ENCODE peak calls at places on chromosomes 13 and 19, in ten cellular contexts. J is tibial artery, C is fibroblast of mammary gland, L is GM12864, Y is NCI-H1417, H is gastrocnemius medialis, E is LoVo, T is RWPE1, W is RWPE2, V is bronchial epithelial cell. K is an unnamed sample.

GRCh38 chr19:58380037-58380735 is 644 bp downstream of the ZNF837 start:
- DNase-seq in J (no peak), C (peak), L (no peak), Y (no peak), H (no peak), E (no peak), T (no peak), W (no peak), V (no peak), K (no peak)

GRCh38 chr13:30186644-30187431 is 120.5 kb downstream of the KATNAL1 start:
- DNase-seq in J (no peak), C (no peak), L (no peak), Y (peak), H (no peak), E (no peak), T (no peak), W (no peak), V (no peak), K (no peak)

GRCh38 chr13:25679936-25680335 is 308.2 kb downstream of the ATP8A2 start:
- DNase-seq in J (no peak), C (no peak), L (no peak), Y (no peak), H (no peak), E (no peak), T (no peak), W (no peak), V (no peak), K (no peak)

GRCh38 chr19:40150170-40150569 is 41.1 kb upstream of the MAP3K10 start:
- DNase-seq in J (no peak), C (peak), L (no peak), Y (no peak), H (no peak), E (no peak), T (no peak), W (no peak), V (no peak), K (no peak)

GRCh38 chr13:33512880-33513554 is 227.5 kb upstream of the STARD13 start:
- DNase-seq in J (no peak), C (no peak), L (no peak), Y (no peak), H (no peak), E (no peak), T (no peak), W (no peak), V (peak), K (no peak)

GRCh38 chr13:48318714-48319457 is 15.3 kb downstream of the RB1 start:
- DNase-seq in J (peak), C (peak), L (no peak), Y (no peak), H (no peak), E (no peak), T (no peak), W (no peak), V (no peak), K (no peak)

GRCh38 chr19:10290876-10291553 is 1.3 kb downstream of the ICAM5 start:
- DNase-seq in J (no peak), C (no peak), L (no peak), Y (no peak), H (no peak), E (peak), T (peak), W (peak), V (peak), K (peak)

GRCh38 chr19:42111811-42112210 is 20.4 kb downstream of the POU2F2 start:
- DNase-seq in J (no peak), C (peak), L (no peak), Y (no peak), H (no peak), E (no peak), T (peak), W (no peak), V (peak), K (peak)

GRCh38 chr19:1400281-1401137 is 833 bp downstream of the GAMT start:
- DNase-seq in J (no peak), C (peak), L (no peak), Y (peak), H (peak), E (no peak), T (no peak), W (no peak), V (no peak), K (peak)

GRCh38 chr19:42074513-42075363 is 1.2 kb upstream of the ZNF574 start:
- DNase-seq in J (no peak), C (peak), L (no peak), Y (no peak), H (no peak), E (peak), T (peak), W (no peak), V (no peak), K (no peak)

GRCh38 chr13:65829241-65830008 is 1400.7 kb downstream of the PCDH9 start:
- DNase-seq in J (no peak), C (no peak), L (no peak), Y (no peak), H (no peak), E (no peak), T (no peak), W (no peak), V (no peak), K (no peak)

GRCh38 chr19:35642798-35643254 is 1.3 kb downstream of the ETV2 start:
- DNase-seq in J (no peak), C (no peak), L (no peak), Y (no peak), H (no peak), E (no peak), T (no peak), W (no peak), V (no peak), K (no peak)

GRCh38 chr19:16273005-16273404 is 51.6 kb upstream of the KLF2 start:
- DNase-seq in J (peak), C (no peak), L (no peak), Y (no peak), H (no peak), E (no peak), T (no peak), W (no peak), V (no peak), K (no peak)

GRCh38 chr19:49911381-49912145 is 14.9 kb upstream of the IL4I1 start:
- DNase-seq in J (no peak), C (no peak), L (no peak), Y (no peak), H (no peak), E (no peak), T (no peak), W (no peak), V (no peak), K (no peak)